ENCODE peak calls at places on chromosomes 3 and 15, in six cellular contexts. Q is astrocyte of the cerebellum, W is adrenal gland, X is IMR-90, B is cardiac muscle cell, J is tibial nerve. T is an unnamed sample.

GRCh38 chr3:101722394-101723173 is 1.8 kb upstream of the CEP97 start:
- DNase-seq in Q (no peak), W (no peak), X (no peak), B (no peak), J (no peak), T (no peak)

GRCh38 chr3:182244222-182244971 is 532.7 kb downstream of the SOX2 start:
- DNase-seq in Q (no peak), W (no peak), X (no peak), B (no peak), J (no peak), T (no peak)

GRCh38 chr3:21356402-21356801 is 394.6 kb downstream of the ZNF385D start:
- DNase-seq in Q (no peak), W (no peak), X (peak), B (no peak), J (no peak), T (peak)

GRCh38 chr15:73965094-73965729 is 26.9 kb downstream of the STOML1 start:
- DNase-seq in Q (no peak), W (no peak), X (no peak), B (no peak), J (no peak), T (no peak)

GRCh38 chr3:39911465-39912309 is 102.3 kb downstream of the MYRIP start:
- DNase-seq in Q (peak), W (no peak), X (no peak), B (peak), J (no peak), T (peak)

GRCh38 chr3:133211449-133211848 is 173.3 kb downstream of the TMEM108 start:
- DNase-seq in Q (no peak), W (no peak), X (no peak), B (peak), J (no peak), T (no peak)

GRCh38 chr3:9912294-9912935 is 4.5 kb upstream of the IL17RC start:
- DNase-seq in Q (peak), W (no peak), X (peak), B (peak), J (no peak), T (peak)

GRCh38 chr3:51792206-51792605 is 13.2 kb upstream of the IQCF6 start:
- DNase-seq in Q (no peak), W (no peak), X (no peak), B (no peak), J (no peak), T (no peak)

GRCh38 chr15:61100512-61100911 is 128.6 kb downstream of the RORA start:
- DNase-seq in Q (no peak), W (no peak), X (no peak), B (no peak), J (no peak), T (no peak)

GRCh38 chr15:44038801-44039200 is 156.3 kb downstream of the FRMD5 start:
- DNase-seq in Q (peak), W (no peak), X (peak), B (no peak), J (no peak), T (peak)

GRCh38 chr3:194560047-194560446 is 73.2 kb downstream of the TMEM44 start:
- DNase-seq in Q (no peak), W (no peak), X (no peak), B (no peak), J (no peak), T (no peak)

GRCh38 chr15:69719527-69719926 is 266.9 kb downstream of the RPLP1 start:
- DNase-seq in Q (no peak), W (peak), X (no peak), B (peak), J (no peak), T (no peak)

GRCh38 chr3:98733055-98733777 is 29.9 kb upstream of the ST3GAL6 start:
- DNase-seq in Q (no peak), W (peak), X (no peak), B (peak), J (no peak), T (no peak)
- H3K4me3 ChIP-seq in Q (peak), W (peak), X (peak), B (peak), J (peak), T (peak)

GRCh38 chr15:88896339-88897033 is 1.1 kb upstream of the HAPLN3 start:
- DNase-seq in Q (no peak), W (no peak), X (no peak), B (no peak), J (no peak), T (no peak)

GRCh38 chr15:88891540-88892254 is 3.6 kb downstream of the HAPLN3 start:
- DNase-seq in Q (no peak), W (no peak), X (no peak), B (no peak), J (no peak), T (no peak)

GRCh38 chr15:88894819-88895767 is at the start of gene HAPLN3:
- DNase-seq in Q (no peak), W (peak), X (peak), B (peak), J (no peak), T (no peak)

GRCh38 chr15:88897142-88897455 is 1.8 kb upstream of the HAPLN3 start:
- DNase-seq in Q (no peak), W (no peak), X (no peak), B (no peak), J (no peak), T (no peak)

DNA sequence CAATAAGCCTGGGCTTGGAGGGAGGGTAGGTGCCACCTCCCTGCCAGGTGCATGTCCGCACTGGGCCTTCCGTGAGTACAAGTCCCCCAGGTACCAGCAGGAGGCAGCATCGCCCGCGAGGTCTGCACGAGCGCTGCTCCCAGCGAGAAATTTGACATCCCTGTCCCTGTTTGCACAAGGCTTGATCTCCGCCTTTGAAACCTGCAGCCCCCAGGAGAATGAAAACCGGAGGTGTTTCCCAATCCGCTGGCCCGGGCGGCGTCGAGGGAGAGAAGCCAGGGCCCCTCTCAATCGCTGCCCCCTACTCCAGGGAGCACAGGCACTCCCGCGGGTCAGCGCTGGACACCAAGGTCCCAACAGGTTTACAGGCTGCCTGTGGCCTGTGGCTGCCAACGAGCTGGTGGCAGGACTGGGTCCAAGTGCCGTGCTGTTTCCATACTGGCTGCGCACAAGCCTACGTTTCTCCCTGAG is 961 bp downstream of the HAPLN3 start:
- DNase-seq in Q (no peak), W (peak), X (no peak), B (peak), J (no peak), T (peak)
- H3K4me3 ChIP-seq in Q (peak), W (peak), X (no peak), B (peak), J (peak), T (peak)

GRCh38 chr3:107985496-107985895 is 105.3 kb downstream of the CD47 start:
- DNase-seq in Q (no peak), W (no peak), X (no peak), B (no peak), J (no peak), T (peak)
- H3K4me3 ChIP-seq in Q (no peak), W (no peak), X (no peak), B (no peak), J (no peak), T (no peak)

DNA sequence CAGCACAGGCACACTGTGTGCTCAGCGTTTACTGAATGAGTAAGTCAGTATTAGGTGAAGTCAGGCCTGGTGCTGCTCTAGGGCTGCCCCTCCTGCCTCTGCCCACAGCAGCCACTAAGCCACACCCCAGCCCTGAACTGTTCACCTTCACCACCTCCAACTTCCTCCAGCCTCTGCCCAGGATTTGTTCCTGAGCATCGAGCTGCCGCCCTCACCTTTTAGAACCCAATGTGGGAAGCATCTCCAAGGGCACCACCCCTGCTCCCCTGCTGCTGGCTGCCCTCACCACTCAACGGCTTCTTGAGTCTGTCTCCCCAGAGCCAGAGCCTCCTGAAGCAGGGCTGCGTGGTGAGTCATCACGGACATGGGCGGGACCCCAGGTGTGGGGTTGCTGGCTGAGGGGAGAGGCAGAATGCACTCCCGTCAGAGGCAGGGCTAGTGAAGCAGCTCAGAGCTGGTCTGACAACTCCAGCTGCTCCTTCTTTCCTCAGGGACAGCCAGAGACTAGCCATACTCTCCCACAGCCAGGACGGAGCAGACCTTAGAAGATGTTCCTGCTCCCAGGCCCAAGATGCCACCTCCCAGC is 5.8 kb downstream of the HYAL2 start:
- DNase-seq in Q (no peak), W (peak), X (peak), B (no peak), J (no peak), T (peak)
- H3K4me3 ChIP-seq in Q (no peak), W (no peak), X (no peak), B (no peak), J (no peak), T (peak)

DNA sequence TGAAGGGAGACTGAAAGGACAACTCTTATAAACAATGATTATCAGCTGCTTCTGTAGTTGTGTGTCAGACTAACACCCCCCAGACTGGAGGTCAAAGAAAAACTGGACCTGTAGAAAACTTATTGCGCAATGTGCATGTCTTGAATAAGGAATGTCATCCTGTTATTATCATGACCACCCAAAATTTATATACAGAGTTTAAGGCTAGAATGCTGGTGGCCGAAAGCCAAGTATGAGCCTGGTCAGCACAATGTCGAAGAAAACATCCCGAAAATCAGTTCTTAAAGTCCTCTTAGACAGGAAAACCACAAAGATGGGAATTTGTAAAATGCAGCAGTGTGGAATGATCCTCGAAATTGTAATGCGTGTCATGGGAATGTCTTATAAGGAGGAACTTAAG is 29.3 kb downstream of the RFTN1 start:
- DNase-seq in Q (peak), W (peak), X (peak), B (peak), J (no peak), T (no peak)
- H3K4me3 ChIP-seq in Q (no peak), W (no peak), X (no peak), B (no peak), J (no peak), T (no peak)